ENCODE peak calls at places on chromosome 3, in four cellular contexts. A is IMR-90, L is ascending aorta, V is heart left ventricle. F is an unnamed sample.

GRCh38 chr3:30617653-30618052 is 11.3 kb downstream of the TGFBR2 start:
- DNase-seq in A (no peak), V (no peak), L (no peak), F (no peak)

GRCh38 chr3:149967067-149967685 is 3.5 kb downstream of the PFN2 start:
- DNase-seq in L (no peak), A (peak; percentile 69), V (no peak), F (no peak)

GRCh38 chr3:10389995-10390394 is 69.1 kb upstream of the SEC13 start:
- DNase-seq in A (no peak), V (no peak), L (no peak), F (no peak)

GRCh38 chr3:47628426-47628825 is 49.8 kb upstream of the CSPG5 start:
- DNase-seq in L (no peak), A (no peak), V (no peak), F (no peak)

GRCh38 chr3:196003611-196004010 is 78.3 kb downstream of the TFRC start:
- DNase-seq in A (no peak), V (no peak), L (no peak), F (no peak)

GRCh38 chr3:68919000-68919399 is 13.3 kb downstream of the TAFA4 start:
- DNase-seq in V (no peak), L (no peak), A (peak; percentile 7), F (peak; percentile 31)

GRCh38 chr3:52090131-52090548 is 33.8 kb upstream of the DUSP7 start:
- DNase-seq in L (peak; percentile 93), A (peak; percentile 92), V (no peak), F (peak; percentile 91)

GRCh38 chr3:7710284-7710683 is 791.3 kb upstream of the LMCD1 start:
- DNase-seq in V (no peak), L (no peak), A (no peak), F (no peak)

GRCh38 chr3:64216706-64217105 is 8.6 kb downstream of the PRICKLE2 start:
- DNase-seq in A (peak; percentile 57), V (no peak), L (no peak), F (no peak)

GRCh38 chr3:165800970-165801369 is 36.3 kb downstream of the BCHE start:
- DNase-seq in L (no peak), V (no peak), A (no peak), F (peak; percentile 2)

GRCh38 chr3:159616234-159616825 is 372.3 kb upstream of the IL12A start:
- DNase-seq in A (peak; percentile 68), L (no peak), V (peak; percentile 47), F (peak; percentile 65)

GRCh38 chr3:124395165-124395564 is 335.1 kb upstream of the UMPS start:
- DNase-seq in V (no peak), A (no peak), L (no peak), F (peak; percentile 5)

GRCh38 chr3:45995370-45996192 is at the start of gene FYCO1:
- DNase-seq in V (peak; percentile 97), A (peak; percentile 86), L (peak; percentile 97), F (peak; percentile 88)

GRCh38 chr3:119810018-119810435 is 28.1 kb downstream of the NR1I2 start:
- DNase-seq in A (peak; percentile 18), L (no peak), V (peak; percentile 34), F (peak; percentile 9)

GRCh38 chr3:72338082-72338941 is 509.9 kb downstream of the SHQ1 start:
- DNase-seq in V (no peak), A (peak; percentile 55), L (no peak), F (peak; percentile 74)

GRCh38 chr3:42263354-42264346 is 2.3 kb downstream of the CCK start:
- DNase-seq in A (no peak), L (no peak), V (no peak), F (no peak)

GRCh38 chr3:124572851-124573405 is 157.3 kb upstream of the UMPS start:
- DNase-seq in A (no peak), V (no peak), L (no peak), F (no peak)

DNA sequence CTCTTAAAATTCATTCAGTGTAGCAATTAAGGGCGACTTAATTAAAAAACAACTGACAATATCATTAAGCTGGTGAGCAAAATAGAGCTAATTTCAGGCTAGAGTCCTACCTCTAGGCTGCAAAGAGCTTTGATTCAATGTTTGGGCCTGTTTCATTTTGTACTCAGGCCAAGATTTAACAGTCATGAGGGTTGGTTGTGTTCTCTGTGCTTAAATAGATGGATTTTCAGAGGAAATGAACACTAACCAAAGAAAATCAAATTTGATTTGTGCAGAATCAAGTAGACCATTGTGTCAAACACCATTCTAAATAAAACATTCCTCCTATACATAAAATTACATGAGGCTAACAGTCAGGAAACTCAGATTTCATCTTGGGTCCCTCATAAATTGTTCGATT is 114.6 kb downstream of the TMEM108 start:
- DNase-seq in L (no peak), A (no peak), V (no peak), F (no peak)
- H3K27ac ChIP-seq in L (no peak overlapping the region), A (no peak overlapping the region), V (no peak overlapping the region), F (no peak overlapping the region)

DNA sequence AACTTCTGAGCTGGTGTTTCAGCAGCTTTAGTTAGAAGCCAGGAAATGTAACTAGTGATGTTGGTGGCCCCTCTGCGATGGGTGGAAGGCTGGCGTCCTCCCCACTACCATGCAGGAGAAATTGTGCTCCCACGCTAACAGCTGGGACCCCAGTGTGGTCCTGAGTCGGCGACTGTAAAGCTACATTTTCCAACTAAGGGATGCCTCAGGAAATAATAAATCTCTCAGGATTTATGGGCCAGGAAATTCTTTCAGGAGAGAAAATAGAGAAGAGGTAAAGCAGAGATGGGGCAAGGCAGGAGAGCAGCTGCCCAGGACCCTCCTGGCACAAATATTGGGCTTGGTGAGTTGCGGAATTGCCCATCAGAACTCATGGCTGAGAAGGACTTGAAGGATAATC is 186.9 kb downstream of the OPA1 start:
- DNase-seq in L (no peak), A (no peak), V (no peak), F (no peak)
- H3K27me3 ChIP-seq in L (no peaks in the 10 kb centered on the region), A (peaks cover 56% of the 10 kb centered on the region), V (peaks cover 3% of the 10 kb centered on the region), F (peaks cover 76% of the 10 kb centered on the region)

GRCh38 chr3:1082024-1082633 is 10.7 kb upstream of the CNTN6 start:
- DNase-seq in L (no peak), V (no peak), A (peak; percentile 15), F (peak; percentile 61)

GRCh38 chr3:1092061-1092460 is 763 bp upstream of the CNTN6 start:
- DNase-seq in A (no peak), L (no peak), V (no peak), F (no peak)

GRCh38 chr3:1088503-1088902 is 4.3 kb upstream of the CNTN6 start:
- DNase-seq in L (no peak), A (no peak), V (no peak), F (no peak)

GRCh38 chr3:1091276-1091675 is 1.5 kb upstream of the CNTN6 start:
- DNase-seq in L (no peak), A (no peak), V (no peak), F (no peak)

DNA sequence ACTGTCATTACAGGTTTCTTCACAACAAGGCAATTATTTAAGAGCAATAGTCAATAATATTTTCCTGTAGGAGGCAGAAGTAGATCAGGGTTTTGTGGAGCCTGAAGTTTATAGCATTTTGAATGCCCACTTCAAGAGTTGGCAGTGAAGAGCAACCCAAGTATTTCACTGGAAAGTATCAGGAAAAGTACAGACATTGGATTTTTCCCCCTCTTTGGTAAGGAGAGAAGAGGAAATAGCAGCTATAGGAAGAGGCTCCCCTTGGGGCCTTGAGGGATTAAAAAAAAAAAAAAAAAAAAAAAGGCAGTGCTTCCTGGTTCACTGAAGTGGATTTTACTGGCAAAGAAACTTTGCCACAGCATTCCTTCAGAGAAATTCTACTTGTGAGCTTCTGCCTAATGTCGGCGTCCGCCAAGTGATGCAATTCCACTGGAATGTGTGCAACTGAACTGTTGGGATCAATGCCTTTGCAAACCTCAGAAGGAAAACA is 5.7 kb upstream of the CNTN6 start:
- DNase-seq in L (peak; percentile 66), A (peak; percentile 52), V (no peak), F (peak; percentile 92)
- H3K4me3 ChIP-seq in L (no peak overlapping the region), A (no peak overlapping the region), V (no peak overlapping the region), F (no peak overlapping the region)

GRCh38 chr3:53137221-53137620 is 7.0 kb upstream of the RFT1 start:
- DNase-seq in V (no peak), L (no peak), A (no peak), F (no peak)
- H3K27ac ChIP-seq in V (no peak overlapping the region), L (no peak overlapping the region), A (no peak overlapping the region), F (no peak overlapping the region)

GRCh38 chr3:13537926-13538325 is 11.0 kb upstream of the FBLN2 start:
- DNase-seq in V (no peak), A (peak; percentile 91), L (peak; percentile 68), F (peak; percentile 97)
- H3K27me3 ChIP-seq in V (no peaks in the 10 kb centered on the region), A (no peaks in the 10 kb centered on the region), L (no peaks in the 10 kb centered on the region), F (no peaks in the 10 kb centered on the region)

DNA sequence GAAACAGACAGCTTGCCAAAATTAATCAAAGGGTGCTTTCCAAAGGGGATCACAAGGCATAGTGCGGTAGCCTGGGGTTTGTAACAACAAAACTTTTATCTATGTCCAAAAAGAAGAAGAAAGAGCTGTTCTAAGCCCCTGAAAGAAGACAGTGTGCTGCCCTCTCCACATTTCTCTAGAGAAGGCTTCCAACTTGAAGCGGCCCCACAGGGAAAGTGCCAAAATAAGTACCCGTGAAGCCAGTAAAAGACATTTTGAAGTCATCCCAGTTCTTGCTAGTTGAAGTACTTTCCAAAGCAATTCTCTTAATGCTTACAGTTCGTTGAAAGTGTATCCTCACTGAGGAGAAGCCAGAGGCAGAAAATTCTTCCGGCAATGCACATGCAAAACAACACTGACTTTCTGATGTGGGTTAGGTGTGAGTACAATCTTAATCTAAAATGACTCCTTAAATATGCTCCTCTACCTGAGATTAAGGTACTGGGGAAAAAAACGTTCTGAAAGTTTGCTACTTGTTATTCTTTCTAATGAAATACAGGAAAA is 21.3 kb downstream of the GPR15 start:
- DNase-seq in A (no peak), V (no peak), L (no peak), F (no peak)
- H3K4me3 ChIP-seq in A (no peak overlapping the region), V (no peak overlapping the region), L (no peak overlapping the region), F (no peak overlapping the region)

GRCh38 chr3:57155214-57155613 is 9.9 kb downstream of the IL17RD start:
- DNase-seq in L (no peak), A (no peak), V (no peak), F (no peak)

GRCh38 chr3:57151021-57151449 is 14.1 kb downstream of the IL17RD start:
- DNase-seq in L (no peak), A (peak; percentile 20), V (no peak), F (peak; percentile 40)

GRCh38 chr3:57152150-57152549 is 13.0 kb downstream of the IL17RD start:
- DNase-seq in L (no peak), V (no peak), A (no peak), F (no peak)

GRCh38 chr3:57154470-57154869 is 10.7 kb downstream of the IL17RD start:
- DNase-seq in A (no peak), L (no peak), V (no peak), F (no peak)

GRCh38 chr3:57152761-57153160 is 12.4 kb downstream of the IL17RD start:
- DNase-seq in A (no peak), L (no peak), V (no peak), F (no peak)
- H3K27ac ChIP-seq in A (no peak overlapping the region), L (no peak overlapping the region), V (no peak overlapping the region), F (no peak overlapping the region)

DNA sequence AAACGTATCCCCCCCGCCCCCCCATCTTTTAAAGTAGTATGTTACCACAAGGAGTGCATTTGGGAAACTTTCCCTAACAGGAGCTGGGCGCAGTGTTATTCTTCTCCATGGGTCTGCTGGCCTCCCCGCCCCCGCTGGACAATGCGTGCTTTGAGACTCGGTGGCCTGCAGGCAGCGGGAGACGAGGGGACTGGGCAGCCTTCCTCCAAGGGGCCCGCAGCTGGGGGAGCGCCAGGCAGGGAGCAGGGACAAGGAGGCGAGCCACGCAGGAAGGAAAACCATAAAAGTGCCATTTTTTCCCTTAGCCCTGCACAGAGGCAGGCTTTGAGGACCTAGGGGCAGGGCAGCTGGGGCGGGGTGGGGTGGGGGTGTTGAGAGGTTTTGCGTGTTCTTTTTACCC is 14.1 kb downstream of the SOX2 start:
- DNase-seq in L (no peak), V (no peak), A (no peak), F (no peak)
- H3K27me3 ChIP-seq in L (peaks cover 48% of the 10 kb centered on the region), V (peaks cover 64% of the 10 kb centered on the region), A (peaks cover 56% of the 10 kb centered on the region), F (peaks cover 63% of the 10 kb centered on the region)